ENCODE peak calls at places on chromosomes 13 and 19, in six cellular contexts. One of them, this sample, is unnamed.

GRCh38 chr19:40596608-40597328 is 4.4 kb upstream of the LTBP4 start:
- DNase-seq in left lung: peak
- DNase-seq in thoracic aorta: no peak
- DNase-seq in left ventricle myocardium inferior: peak
- DNase-seq in prostate gland: no peak
- DNase-seq in HL-60: no peak
- DNase-seq in this sample: peak

GRCh38 chr19:2613507-2614295 is 88.8 kb downstream of the GNG7 start:
- DNase-seq in left lung: peak
- DNase-seq in thoracic aorta: no peak
- DNase-seq in left ventricle myocardium inferior: peak
- DNase-seq in prostate gland: no peak
- DNase-seq in HL-60: no peak
- DNase-seq in this sample: peak

GRCh38 chr19:16397791-16398529 is 73.3 kb downstream of the KLF2 start:
- DNase-seq in left lung: no peak
- DNase-seq in thoracic aorta: no peak
- DNase-seq in left ventricle myocardium inferior: no peak
- DNase-seq in prostate gland: peak
- DNase-seq in HL-60: no peak
- DNase-seq in this sample: peak

GRCh38 chr19:16883518-16883917 is 5.3 kb upstream of the F2RL3 start:
- DNase-seq in left lung: no peak
- DNase-seq in thoracic aorta: no peak
- DNase-seq in left ventricle myocardium inferior: no peak
- DNase-seq in prostate gland: no peak
- DNase-seq in HL-60: no peak
- DNase-seq in this sample: no peak

GRCh38 chr19:50410109-50410508 is 8.6 kb upstream of the SPIB start:
- DNase-seq in left lung: no peak
- DNase-seq in thoracic aorta: no peak
- DNase-seq in left ventricle myocardium inferior: no peak
- DNase-seq in prostate gland: no peak
- DNase-seq in HL-60: no peak
- DNase-seq in this sample: no peak

GRCh38 chr13:108595416-108596257 is 33.8 kb upstream of the MYO16 start:
- DNase-seq in left lung: no peak
- DNase-seq in thoracic aorta: no peak
- DNase-seq in left ventricle myocardium inferior: no peak
- DNase-seq in prostate gland: no peak
- DNase-seq in HL-60: no peak
- DNase-seq in this sample: no peak

GRCh38 chr13:50668044-50668443 is 175.4 kb downstream of the DLEU7 start:
- DNase-seq in left lung: no peak
- DNase-seq in thoracic aorta: no peak
- DNase-seq in left ventricle myocardium inferior: no peak
- DNase-seq in prostate gland: no peak
- DNase-seq in HL-60: peak
- DNase-seq in this sample: no peak

GRCh38 chr13:24339937-24340607 is 30.7 kb downstream of the C1QTNF9 start:
- DNase-seq in left lung: peak
- DNase-seq in thoracic aorta: no peak
- DNase-seq in left ventricle myocardium inferior: no peak
- DNase-seq in prostate gland: no peak
- DNase-seq in HL-60: no peak
- DNase-seq in this sample: no peak

GRCh38 chr13:59422646-59423045 is 741.1 kb downstream of the DIAPH3 start:
- DNase-seq in left lung: no peak
- DNase-seq in thoracic aorta: no peak
- DNase-seq in left ventricle myocardium inferior: no peak
- DNase-seq in prostate gland: no peak
- DNase-seq in HL-60: no peak
- DNase-seq in this sample: no peak

GRCh38 chr19:1118999-1119398 is 15.2 kb downstream of the GPX4 start:
- DNase-seq in left lung: no peak
- DNase-seq in thoracic aorta: no peak
- DNase-seq in left ventricle myocardium inferior: no peak
- DNase-seq in prostate gland: no peak
- DNase-seq in HL-60: no peak
- DNase-seq in this sample: no peak

GRCh38 chr19:55495646-55496349 is 7.6 kb downstream of the SSC5D start:
- DNase-seq in left lung: no peak
- DNase-seq in thoracic aorta: no peak
- DNase-seq in left ventricle myocardium inferior: no peak
- DNase-seq in prostate gland: no peak
- DNase-seq in HL-60: no peak
- DNase-seq in this sample: no peak

GRCh38 chr19:10105241-10106099 is 692 bp upstream of the PPAN start:
- DNase-seq in left lung: no peak
- DNase-seq in thoracic aorta: no peak
- DNase-seq in left ventricle myocardium inferior: no peak
- DNase-seq in prostate gland: no peak
- DNase-seq in HL-60: peak
- DNase-seq in this sample: no peak

GRCh38 chr19:10104665-10105221 is 1.4 kb upstream of the PPAN start:
- DNase-seq in left lung: peak
- DNase-seq in thoracic aorta: no peak
- DNase-seq in left ventricle myocardium inferior: no peak
- DNase-seq in prostate gland: no peak
- DNase-seq in HL-60: peak
- DNase-seq in this sample: no peak

GRCh38 chr19:10102787-10103236 is 334 bp upstream of the ANGPTL6 start:
- DNase-seq in left lung: peak
- DNase-seq in thoracic aorta: no peak
- DNase-seq in left ventricle myocardium inferior: no peak
- DNase-seq in prostate gland: no peak
- DNase-seq in HL-60: peak
- DNase-seq in this sample: no peak

GRCh38 chr19:10106100-10106936 is at the start of gene PPAN:
- DNase-seq in left lung: peak
- DNase-seq in thoracic aorta: peak
- DNase-seq in left ventricle myocardium inferior: peak
- DNase-seq in prostate gland: peak
- DNase-seq in HL-60: peak
- DNase-seq in this sample: peak

DNA sequence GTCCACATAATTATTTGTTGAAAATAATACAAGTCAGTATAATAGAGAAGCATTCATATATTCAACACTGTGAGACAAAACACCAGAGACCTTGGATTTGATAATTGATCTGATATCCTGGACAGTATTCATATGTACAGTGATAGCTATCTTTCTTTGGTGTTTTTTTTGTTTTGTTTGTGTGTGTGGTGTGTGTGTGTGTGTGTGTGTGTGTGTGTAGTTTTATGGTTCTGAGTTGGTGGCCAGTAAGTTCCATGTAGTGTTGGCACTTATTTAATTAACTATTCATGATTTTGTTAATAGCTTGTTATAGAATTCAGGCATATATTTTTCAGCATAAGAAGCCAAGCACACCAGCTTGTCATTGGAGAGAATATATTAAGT is 1.6 kb upstream of the ANGPTL6 start:
- DNase-seq in left lung: no peak
- DNase-seq in thoracic aorta: no peak
- DNase-seq in left ventricle myocardium inferior: no peak
- DNase-seq in prostate gland: no peak
- DNase-seq in HL-60: no peak
- DNase-seq in this sample: no peak
- H3K4me3 ChIP-seq in left lung: no peak
- H3K4me3 ChIP-seq in thoracic aorta: no peak
- H3K4me3 ChIP-seq in left ventricle myocardium inferior: no peak
- H3K4me3 ChIP-seq in prostate gland: no peak
- H3K4me3 ChIP-seq in HL-60: no peak
- H3K4me3 ChIP-seq in this sample: no peak

DNA sequence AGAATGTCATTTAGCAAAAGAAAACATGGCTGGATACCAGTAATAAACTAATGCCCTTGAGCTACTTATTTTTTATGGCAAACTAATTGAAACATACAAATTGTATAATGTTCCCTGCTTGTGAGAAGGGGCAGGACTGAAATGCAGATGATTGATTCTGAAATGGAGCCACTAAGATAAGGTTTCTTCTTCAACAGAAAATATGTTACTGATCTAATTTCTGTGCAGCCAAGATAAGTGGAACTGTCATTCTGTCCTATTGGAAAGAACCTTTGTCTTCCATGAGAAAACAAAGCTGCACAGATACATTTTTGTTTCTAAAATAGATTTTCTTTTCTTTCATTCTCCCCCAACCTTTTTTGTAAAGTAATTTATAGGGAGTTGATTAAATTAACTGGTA is 40.0 kb downstream of the STARD13 start:
- DNase-seq in left lung: no peak
- DNase-seq in thoracic aorta: no peak
- DNase-seq in left ventricle myocardium inferior: no peak
- DNase-seq in prostate gland: no peak
- DNase-seq in HL-60: no peak
- DNase-seq in this sample: no peak
- H3K27ac ChIP-seq in left lung: no peak
- H3K27ac ChIP-seq in thoracic aorta: no peak
- H3K27ac ChIP-seq in left ventricle myocardium inferior: peak
- H3K27ac ChIP-seq in prostate gland: no peak
- H3K27ac ChIP-seq in HL-60: no peak
- H3K27ac ChIP-seq in this sample: no peak

GRCh38 chr19:7636691-7637373 is at the start of gene STXBP2:
- DNase-seq in left lung: peak
- DNase-seq in thoracic aorta: no peak
- DNase-seq in left ventricle myocardium inferior: peak
- DNase-seq in prostate gland: peak
- DNase-seq in HL-60: peak
- DNase-seq in this sample: peak
- H3K4me3 ChIP-seq in left lung: peak
- H3K4me3 ChIP-seq in thoracic aorta: peak
- H3K4me3 ChIP-seq in left ventricle myocardium inferior: peak
- H3K4me3 ChIP-seq in prostate gland: peak
- H3K4me3 ChIP-seq in HL-60: peak
- H3K4me3 ChIP-seq in this sample: peak

GRCh38 chr19:7699003-7699402 is 2.9 kb downstream of the FCER2 start:
- DNase-seq in left lung: no peak
- DNase-seq in thoracic aorta: no peak
- DNase-seq in left ventricle myocardium inferior: no peak
- DNase-seq in prostate gland: no peak
- DNase-seq in HL-60: no peak
- DNase-seq in this sample: no peak

GRCh38 chr19:7701654-7702457 is at the start of gene FCER2:
- DNase-seq in left lung: no peak
- DNase-seq in thoracic aorta: no peak
- DNase-seq in left ventricle myocardium inferior: no peak
- DNase-seq in prostate gland: no peak
- DNase-seq in HL-60: no peak
- DNase-seq in this sample: no peak

GRCh38 chr19:7699422-7700127 is 2.4 kb downstream of the FCER2 start:
- DNase-seq in left lung: no peak
- DNase-seq in thoracic aorta: no peak
- DNase-seq in left ventricle myocardium inferior: no peak
- DNase-seq in prostate gland: no peak
- DNase-seq in HL-60: no peak
- DNase-seq in this sample: no peak

GRCh38 chr19:7700128-7700470 is 1.8 kb downstream of the FCER2 start:
- DNase-seq in left lung: no peak
- DNase-seq in thoracic aorta: no peak
- DNase-seq in left ventricle myocardium inferior: no peak
- DNase-seq in prostate gland: no peak
- DNase-seq in HL-60: no peak
- DNase-seq in this sample: no peak

GRCh38 chr19:7701049-7701653 is 780 bp downstream of the FCER2 start:
- DNase-seq in left lung: no peak
- DNase-seq in thoracic aorta: no peak
- DNase-seq in left ventricle myocardium inferior: no peak
- DNase-seq in prostate gland: no peak
- DNase-seq in HL-60: no peak
- DNase-seq in this sample: no peak
- H3K27ac ChIP-seq in left lung: no peak
- H3K27ac ChIP-seq in thoracic aorta: no peak
- H3K27ac ChIP-seq in left ventricle myocardium inferior: no peak
- H3K27ac ChIP-seq in prostate gland: no peak
- H3K27ac ChIP-seq in HL-60: no peak
- H3K27ac ChIP-seq in this sample: no peak

DNA sequence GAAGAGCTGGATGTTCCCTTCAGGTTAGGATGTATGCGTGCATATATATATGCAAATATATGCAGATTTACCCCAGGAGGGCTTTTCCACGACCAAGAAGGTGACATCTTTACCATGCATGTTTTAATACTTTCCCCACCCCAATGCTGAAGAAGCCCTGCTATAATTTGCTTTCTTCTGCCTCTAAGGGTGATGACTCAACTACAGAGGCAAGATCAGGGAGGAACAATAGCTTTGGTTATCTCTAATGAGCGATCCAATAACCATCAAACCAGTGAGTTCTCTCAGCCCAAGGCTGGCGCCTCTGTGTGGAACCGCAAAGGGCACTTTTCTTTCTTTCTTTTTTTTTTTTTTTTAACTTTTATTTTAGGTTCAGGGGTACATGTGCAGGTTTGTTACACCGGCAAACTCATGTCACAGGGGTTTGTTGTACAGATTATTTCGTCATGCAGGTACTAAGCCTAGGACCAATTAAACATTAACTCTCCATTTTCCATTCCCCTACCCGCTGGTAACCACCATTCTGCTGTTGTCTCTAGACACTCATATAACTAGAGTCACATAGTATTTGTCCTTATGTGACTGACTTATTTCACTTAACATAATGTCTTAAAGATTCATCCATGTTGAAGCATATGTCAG is 25.7 kb upstream of the UBE2L5 start:
- DNase-seq in left lung: no peak
- DNase-seq in thoracic aorta: no peak
- DNase-seq in left ventricle myocardium inferior: no peak
- DNase-seq in prostate gland: no peak
- DNase-seq in HL-60: no peak
- DNase-seq in this sample: no peak
- H3K4me3 ChIP-seq in left lung: no peak
- H3K4me3 ChIP-seq in thoracic aorta: peak
- H3K4me3 ChIP-seq in left ventricle myocardium inferior: no peak
- H3K4me3 ChIP-seq in prostate gland: no peak
- H3K4me3 ChIP-seq in HL-60: no peak
- H3K4me3 ChIP-seq in this sample: no peak

GRCh38 chr13:98451676-98452105 is 125.2 kb downstream of the STK24 start:
- DNase-seq in left lung: no peak
- DNase-seq in thoracic aorta: peak
- DNase-seq in left ventricle myocardium inferior: peak
- DNase-seq in prostate gland: no peak
- DNase-seq in HL-60: no peak
- DNase-seq in this sample: peak
- H3K27ac ChIP-seq in left lung: no peak
- H3K27ac ChIP-seq in thoracic aorta: no peak
- H3K27ac ChIP-seq in left ventricle myocardium inferior: peak
- H3K27ac ChIP-seq in prostate gland: peak
- H3K27ac ChIP-seq in HL-60: no peak
- H3K27ac ChIP-seq in this sample: peak

This sample was measured in thyroid gland.